ENCODE peak calls at places on chromosomes 13 and 19, in four cellular contexts. J is heart right ventricle, X is AG04449, Q is NB4. H is an unnamed sample.
A peak's percentile ranks its signal among the peaks of the same experiment; 100 is the strongest.

GRCh38 chr19:45147835-45148676 is 12.7 kb downstream of the NKPD1 start:
- DNase-seq in J (no peak), X (no peak), Q (no peak), H (no peak)

GRCh38 chr19:15260939-15261338 is 28.7 kb upstream of the EPHX3 start:
- DNase-seq in J (no peak), X (no peak), Q (peak; percentile 42), H (peak; percentile 41)

GRCh38 chr13:98435356-98435755 is 141.6 kb downstream of the STK24 start:
- DNase-seq in J (no peak), X (no peak), Q (no peak), H (no peak)

GRCh38 chr13:40485611-40486517 is 180.6 kb downstream of the FOXO1 start:
- DNase-seq in J (no peak), X (no peak), Q (no peak), H (no peak)

GRCh38 chr19:6730153-6730804 is 7.1 kb downstream of the GPR108 start:
- DNase-seq in J (no peak), X (no peak), Q (peak; percentile 37), H (peak; percentile 91)

GRCh38 chr13:33219926-33220325 is 65.6 kb downstream of the STARD13 start:
- DNase-seq in J (no peak), X (no peak), Q (no peak), H (no peak)

GRCh38 chr13:21134475-21134874 is 41.9 kb downstream of the SKA3 start:
- DNase-seq in J (no peak), X (no peak), Q (no peak), H (no peak)

GRCh38 chr13:66138172-66138811 is 1091.8 kb downstream of the PCDH9 start:
- DNase-seq in J (no peak), X (no peak), Q (no peak), H (no peak)

GRCh38 chr13:62320129-62320724 is 904.6 kb upstream of the PCDH20 start:
- DNase-seq in J (no peak), X (no peak), Q (peak; percentile 63), H (no peak)

GRCh38 chr19:16371540-16371986 is 46.9 kb downstream of the KLF2 start:
- DNase-seq in J (peak; percentile 44), X (no peak), Q (peak; percentile 78), H (peak; percentile 94)

GRCh38 chr13:85772379-85772778 is 26.8 kb downstream of the SLITRK6 start:
- DNase-seq in J (no peak), X (no peak), Q (no peak), H (no peak)

GRCh38 chr13:81197966-81198365 is 857.0 kb upstream of the SPRY2 start:
- DNase-seq in J (no peak), X (no peak), Q (no peak), H (no peak)

GRCh38 chr13:114032121-114032799 is 58.4 kb upstream of the C13orf46 start:
- DNase-seq in J (no peak), X (no peak), Q (no peak), H (no peak)

GRCh38 chr13:80515296-80515695 is 174.4 kb upstream of the SPRY2 start:
- DNase-seq in J (no peak), X (no peak), Q (no peak), H (no peak)

GRCh38 chr13:46354143-46355087 is 32.6 kb downstream of the RUBCNL start:
- DNase-seq in J (no peak), X (peak; percentile 86), Q (peak; percentile 88), H (no peak)

GRCh38 chr19:53991224-53992113 is at the start of gene CACNG6:
- DNase-seq in J (no peak), X (no peak), Q (peak; percentile 19), H (peak; percentile 65)

GRCh38 chr19:51590441-51590840 is 19.4 kb downstream of the ZNF175 start:
- DNase-seq in J (no peak), X (no peak), Q (no peak), H (no peak)

GRCh38 chr13:80363890-80364503 is 23.1 kb upstream of the SPRY2 start:
- DNase-seq in J (no peak), X (no peak), Q (peak; percentile 46), H (no peak)

GRCh38 chr19:35963514-35963913 is 27.3 kb downstream of the LRFN3 start:
- DNase-seq in J (peak; percentile 42), X (no peak), Q (peak; percentile 46), H (no peak)

GRCh38 chr13:98372886-98373285 is 195.8 kb upstream of the RNF113B start:
- DNase-seq in J (no peak), X (no peak), Q (no peak), H (no peak)

GRCh38 chr13:84413016-84413415 is 530.7 kb upstream of the SLITRK1 start:
- DNase-seq in J (no peak), X (no peak), Q (no peak), H (no peak)

GRCh38 chr19:32459199-32459865 is 53.8 kb downstream of the DPY19L3 start:
- DNase-seq in J (no peak), X (no peak), Q (no peak), H (no peak)

GRCh38 chr13:91347212-91347995 is at the start of gene MIR17HG:
- DNase-seq in J (peak; percentile 85), X (peak; percentile 5), Q (peak; percentile 95), H (peak; percentile 97)

GRCh38 chr19:4814625-4815425 is 16.7 kb downstream of the TICAM1 start:
- DNase-seq in J (no peak), X (no peak), Q (no peak), H (no peak)

GRCh38 chr19:42497492-42498226 is 30.6 kb downstream of the CEACAM1 start:
- DNase-seq in J (no peak), X (no peak), Q (no peak), H (no peak)

GRCh38 chr13:45825124-45825650 is 26.4 kb downstream of the SIAH3 start:
- DNase-seq in J (no peak), X (no peak), Q (no peak), H (no peak)

GRCh38 chr13:32011971-32012370 is 19.6 kb upstream of the FRY start:
- DNase-seq in J (no peak), X (no peak), Q (no peak), H (no peak)

GRCh38 chr19:13463296-13463695 is 43.0 kb downstream of the CACNA1A start:
- DNase-seq in J (peak; percentile 5), X (no peak), Q (peak; percentile 51), H (no peak)

GRCh38 chr19:54316746-54317107 is 3.8 kb upstream of the LILRA5 start:
- DNase-seq in J (no peak), X (no peak), Q (no peak), H (no peak)

GRCh38 chr19:46958542-46958941 is 61.1 kb upstream of the NPAS1 start:
- DNase-seq in J (no peak), X (no peak), Q (peak; percentile 87), H (no peak)

GRCh38 chr19:38072776-38073411 is 151.1 kb downstream of the DPF1 start:
- DNase-seq in J (no peak), X (no peak), Q (no peak), H (no peak)

GRCh38 chr13:44052843-44053607 is 173.3 kb downstream of the LACC1 start:
- DNase-seq in J (no peak), X (no peak), Q (no peak), H (peak; percentile 71)

GRCh38 chr19:18879579-18880373 is 16.2 kb downstream of the CERS1 start:
- DNase-seq in J (no peak), X (no peak), Q (peak; percentile 63), H (peak; percentile 73)

GRCh38 chr19:12891553-12892021 is 627 bp downstream of the GCDH start:
- DNase-seq in J (no peak), X (no peak), Q (no peak), H (no peak)

GRCh38 chr13:89571676-89572075 is 1775.8 kb upstream of the MIR17HG start:
- DNase-seq in J (no peak), X (no peak), Q (no peak), H (no peak)

GRCh38 chr13:74641586-74641985 is 507.4 kb upstream of the KLF12 start:
- DNase-seq in J (no peak), X (peak; percentile 44), Q (no peak), H (no peak)

GRCh38 chr19:34367424-34367957 is 2.5 kb downstream of the GPI start:
- DNase-seq in J (no peak), X (no peak), Q (no peak), H (no peak)

GRCh38 chr13:113537909-113538688 is 46.5 kb upstream of the TFDP1 start:
- DNase-seq in J (no peak), X (no peak), Q (no peak), H (peak; percentile 1)

GRCh38 chr13:20702530-20702929 is 969 bp upstream of the IL17D start:
- DNase-seq in J (no peak), X (no peak), Q (peak; percentile 28), H (no peak)

GRCh38 chr13:86877449-86877848 is 793.7 kb upstream of the SLITRK5 start:
- DNase-seq in J (no peak), X (no peak), Q (no peak), H (no peak)